ENCODE peak calls at places on chromosomes 2 and 18, in seven cellular contexts. E, I, X, Y, T, M and B are unnamed samples.

GRCh38 chr18:26574958-26575864 is 26.9 kb upstream of the KCTD1 start:
- ATAC-seq in M (no peak), Y (peak), X (no peak), T (no peak), E (no peak), I (peak), B (peak)

GRCh38 chr18:63868546-63868945 is 19.0 kb upstream of the SERPINB2 start:
- ATAC-seq in I (no peak), M (no peak), X (no peak), T (no peak), E (no peak), Y (no peak), B (no peak)

GRCh38 chr2:60735496-60736250 is 20.4 kb upstream of the PAPOLG start:
- ATAC-seq in I (peak), E (peak), X (peak), Y (peak), T (peak), M (peak), B (peak)

GRCh38 chr18:33820517-33821368 is 242.7 kb downstream of the ASXL3 start:
- ATAC-seq in M (no peak), Y (no peak), T (no peak), E (no peak), X (no peak), I (no peak), B (no peak)

GRCh38 chr2:236193026-236193425 is 24.8 kb upstream of the GBX2 start:
- ATAC-seq in M (peak), E (no peak), X (no peak), I (peak), T (no peak), Y (no peak), B (no peak)

GRCh38 chr2:47211497-47212011 is 56.4 kb upstream of the STPG4 start:
- ATAC-seq in M (no peak), X (no peak), T (no peak), I (no peak), Y (peak), E (no peak), B (no peak)

GRCh38 chr18:4704766-4705165 is 249.7 kb upstream of the DLGAP1 start:
- ATAC-seq in I (no peak), T (no peak), E (no peak), M (no peak), Y (no peak), X (no peak), B (no peak)

GRCh38 chr2:98801930-98802329 is 71.0 kb upstream of the MGAT4A start:
- ATAC-seq in X (no peak), M (peak), Y (no peak), I (no peak), T (no peak), E (no peak), B (no peak)

GRCh38 chr2:61016392-61017002 is 1.0 kb upstream of the PEX13 start:
- ATAC-seq in I (no peak), Y (no peak), T (peak), E (peak), M (peak), X (peak), B (no peak)

GRCh38 chr2:101638817-101639605 is 58.5 kb upstream of the MAP4K4 start:
- ATAC-seq in M (no peak), E (no peak), T (no peak), X (no peak), Y (no peak), I (no peak), B (no peak)

GRCh38 chr2:3505771-3506170 is 13.6 kb downstream of the ADI1 start:
- ATAC-seq in T (no peak), Y (peak), I (no peak), E (no peak), M (no peak), X (no peak), B (no peak)